ENCODE peak calls at places on chromosomes 5 and 9, in five cellular contexts. V is naive B cell; S is pulmonary artery endothelial cell; J is activated CD4-positive, alpha-beta T cell treated with anti-CD3 and anti-CD28 coated beads, Interleukin-2, amount 50 U/mL, for 1 hour; B is stimulated activated CD4-positive, alpha-beta T cell treated with anti-CD3 and anti-CD28 coated beads, Interleukin-4, amount 100 ng/mL, for 24 hours. Q is an unnamed sample.

GRCh38 chr9:130903194-130904069 is 6.8 kb upstream of the QRFP start:
- DNase-seq in V (no peak), B (no peak), S (no peak), J (no peak), Q (no peak)

GRCh38 chr5:125267636-125268248 is 521.3 kb upstream of the ZNF608 start:
- DNase-seq in S (no peak), J (no peak), V (no peak), B (no peak), Q (no peak)

GRCh38 chr9:131125288-131126058 is at the start of gene NUP214:
- DNase-seq in S (peak), B (peak), J (peak), V (peak), Q (peak)

GRCh38 chr9:68560131-68560844 is 19.6 kb upstream of the TMEM252 start:
- DNase-seq in J (peak), S (no peak), V (peak), B (peak), Q (peak)

GRCh38 chr5:58462154-58462553 is 2.3 kb upstream of the PLK2 start:
- DNase-seq in V (no peak), S (no peak), J (no peak), B (no peak), Q (no peak)

GRCh38 chr9:126481862-126482261 is 131.9 kb upstream of the LMX1B start:
- DNase-seq in V (no peak), J (no peak), S (no peak), B (no peak), Q (no peak)

GRCh38 chr5:110865400-110866094 is 126.7 kb downstream of the SLC25A46 start:
- DNase-seq in J (no peak), B (no peak), V (no peak), S (no peak), Q (no peak)

GRCh38 chr9:114958021-114958846 is 27.8 kb upstream of the TNFSF8 start:
- DNase-seq in V (no peak), B (peak), J (peak), S (no peak), Q (peak)

GRCh38 chr5:84411832-84412605 is 27.3 kb upstream of the EDIL3 start:
- DNase-seq in V (no peak), J (no peak), S (no peak), B (no peak), Q (no peak)

GRCh38 chr9:130321082-130321481 is 55.5 kb downstream of the HMCN2 start:
- DNase-seq in B (no peak), S (no peak), J (no peak), V (no peak), Q (no peak)

GRCh38 chr9:82101475-82101874 is 112.9 kb downstream of the SPATA31D1 start:
- DNase-seq in V (no peak), S (no peak), B (no peak), J (no peak), Q (no peak)

GRCh38 chr5:5139358-5140050 is 626 bp upstream of the ADAMTS16 start:
- DNase-seq in V (no peak), S (no peak), B (no peak), J (no peak), Q (no peak)

GRCh38 chr9:91164724-91165520 is 196.8 kb downstream of the AUH start:
- DNase-seq in B (peak), V (no peak), S (peak), J (peak), Q (peak)

GRCh38 chr9:121059998-121060636 is 10.0 kb upstream of the C5 start:
- DNase-seq in B (peak), V (peak), J (no peak), S (peak), Q (no peak)

GRCh38 chr5:8843766-8844165 is 702.1 kb downstream of the SEMA5A start:
- DNase-seq in B (no peak), S (no peak), V (no peak), J (no peak), Q (no peak)

GRCh38 chr9:12759767-12760166 is 15.1 kb upstream of the LURAP1L start:
- DNase-seq in B (no peak), J (no peak), S (no peak), V (no peak), Q (no peak)

GRCh38 chr5:97425511-97425910 is 242.5 kb upstream of the RIOK2 start:
- DNase-seq in V (no peak), B (no peak), S (no peak), J (no peak), Q (no peak)

GRCh38 chr5:180575571-180575970 is 15.7 kb downstream of the SCGB3A1 start:
- DNase-seq in V (no peak), J (no peak), B (no peak), S (no peak), Q (no peak)

GRCh38 chr9:113352006-113352405 is 2.7 kb downstream of the BSPRY start:
- DNase-seq in J (no peak), B (no peak), V (no peak), S (no peak), Q (no peak)

GRCh38 chr9:134178781-134179551 is 14.6 kb upstream of the RNU6ATAC start:
- DNase-seq in V (no peak), S (no peak), B (no peak), J (no peak), Q (no peak)

GRCh38 chr5:673837-674629 is 19.1 kb downstream of the TPPP start:
- DNase-seq in S (no peak), J (no peak), V (no peak), B (no peak), Q (no peak)

GRCh38 chr5:150619359-150620230 is 20.9 kb upstream of the SYNPO start:
- DNase-seq in S (peak), V (no peak), J (no peak), B (no peak), Q (no peak)

GRCh38 chr5:83353231-83353630 is 118.3 kb upstream of the VCAN start:
- DNase-seq in J (no peak), V (no peak), S (no peak), B (no peak), Q (no peak)

GRCh38 chr5:173618927-173619519 is 2.6 kb upstream of the BOD1 start:
- DNase-seq in S (peak), B (peak), V (peak), J (peak), Q (peak)

GRCh38 chr5:73783823-73784222 is 157.8 kb downstream of the ARHGEF28 start:
- DNase-seq in J (no peak), V (no peak), B (no peak), S (no peak), Q (no peak)

GRCh38 chr5:136249678-136250266 is 56.8 kb upstream of the SMIM32 start:
- DNase-seq in V (no peak), J (no peak), B (no peak), S (peak), Q (peak)

GRCh38 chr5:145101246-145101645 is 733.9 kb downstream of the PRELID2 start:
- DNase-seq in B (no peak), V (no peak), J (no peak), S (no peak), Q (no peak)

GRCh38 chr5:109479260-109479860 is 69.6 kb upstream of the PJA2 start:
- DNase-seq in V (no peak), S (no peak), J (no peak), B (no peak), Q (no peak)

GRCh38 chr9:84151236-84151635 is 170.6 kb downstream of the RMI1 start:
- DNase-seq in V (no peak), J (no peak), B (no peak), S (no peak), Q (no peak)

GRCh38 chr5:173823721-173824567 is 64.2 kb upstream of the CPEB4 start:
- DNase-seq in V (no peak), J (no peak), B (no peak), S (no peak), Q (no peak)

GRCh38 chr5:170111088-170111796 is 5.5 kb downstream of the FOXI1 start:
- DNase-seq in B (no peak), V (no peak), S (no peak), J (no peak), Q (no peak)

GRCh38 chr5:102069974-102070373 is 226.1 kb downstream of the SLCO4C1 start:
- DNase-seq in B (no peak), S (no peak), J (no peak), V (no peak), Q (no peak)

GRCh38 chr5:60066502-60066901 is 173.0 kb upstream of the PDE4D start:
- DNase-seq in V (no peak), J (no peak), S (no peak), B (no peak), Q (no peak)

GRCh38 chr9:17578577-17578910 is 322 bp upstream of the SH3GL2 start:
- DNase-seq in J (no peak), B (no peak), V (no peak), S (no peak), Q (no peak)